ENCODE peak calls at places on chromosomes 7 and 10, in seven cellular contexts. T is H7; E is activated naive CD8-positive, alpha-beta T cell treated with anti-CD3 and anti-CD28 coated beads, Interleukin-2, amount 50 U/mL, for 24 hours; C is stimulated activated CD8-positive, alpha-beta memory T cell treated with anti-CD3 and anti-CD28 coated beads, Interleukin-15, amount 100 ng/mL, for 4 hours; Z is uterus; U is activated T-cell treated with anti-CD3 and anti-CD28 coated beads, Interleukin-2, amount 50 U/mL, for 48 hours; D is M059J. S is an unnamed sample.

GRCh38 chr10:30817541-30817940 is 188.0 kb upstream of the LYZL2 start:
- DNase-seq in E (no peak), Z (no peak), T (no peak), D (no peak), U (no peak), C (no peak), S (peak; percentile 30)

GRCh38 chr10:104330168-104331117 is 7.8 kb downstream of the ITPRIP start:
- DNase-seq in C (no peak), E (no peak), T (peak; percentile 13), D (peak; percentile 91), Z (peak; percentile 90), U (no peak), S (peak; percentile 94)

GRCh38 chr7:73833251-73833919 is 2.6 kb downstream of the CLDN4 start:
- DNase-seq in U (no peak), T (peak; percentile 70), E (no peak), C (no peak), Z (no peak), D (no peak), S (peak; percentile 32)

GRCh38 chr10:7856685-7857084 is 38.4 kb downstream of the TAF3 start:
- DNase-seq in D (no peak), E (no peak), Z (no peak), U (no peak), T (no peak), C (no peak), S (peak; percentile 70)

GRCh38 chr7:50416509-50417299 is 33.4 kb downstream of the FIGNL1 start:
- DNase-seq in D (no peak), U (no peak), T (no peak), Z (no peak), C (no peak), E (no peak), S (no peak)

GRCh38 chr10:91032614-91033248 is 111.8 kb upstream of the ANKRD1 start:
- DNase-seq in U (no peak), Z (peak; percentile 52), C (no peak), T (no peak), D (no peak), E (no peak), S (peak; percentile 29)

GRCh38 chr10:113689057-113689456 is 9.3 kb downstream of the CASP7 start:
- DNase-seq in T (no peak), U (no peak), C (no peak), E (no peak), D (no peak), Z (no peak), S (no peak)

GRCh38 chr7:155533120-155533826 is 13.1 kb downstream of the CNPY1 start:
- DNase-seq in T (peak; percentile 82), D (no peak), E (peak; percentile 11), C (no peak), U (peak; percentile 31), Z (no peak), S (no peak)

GRCh38 chr10:350981-351501 is 215.8 kb downstream of the ZMYND11 start:
- DNase-seq in U (no peak), E (no peak), D (no peak), Z (no peak), C (no peak), T (peak; percentile 25), S (no peak)

GRCh38 chr7:16419126-16419525 is 2.2 kb downstream of the CRPPA start:
- DNase-seq in U (no peak), E (no peak), Z (no peak), D (no peak), T (no peak), C (no peak), S (no peak)